ENCODE peak calls at places on chromosomes 12 and 14, in six cellular contexts. Y is GM12878, L is HepG2, H is K562, O is HCT116, J is NT2/D1. C is an unnamed sample.

GRCh38 chr12:113413488-113413939 is 8.7 kb upstream of the SDSL start:
- DNase-seq in O (no peak), J (peak), Y (no peak), H (peak), L (peak), C (no peak)

GRCh38 chr12:121804417-121805111 is 755 bp downstream of the SETD1B start:
- DNase-seq in L (peak), H (peak), O (no peak), Y (no peak), J (no peak), C (no peak)

GRCh38 chr12:56487448-56488040 is 417 bp downstream of the GLS2 start:
- DNase-seq in J (no peak), O (no peak), L (peak), Y (no peak), H (no peak), C (no peak)

GRCh38 chr12:105555556-105555973 is 225.1 kb downstream of the C12orf75 start:
- DNase-seq in J (no peak), H (no peak), O (no peak), Y (no peak), L (peak), C (no peak)

GRCh38 chr14:91413547-91414474 is 3.8 kb downstream of the CCDC88C start:
- DNase-seq in O (no peak), H (no peak), J (no peak), L (no peak), Y (no peak), C (peak)

GRCh38 chr14:67934087-67934486 is 114.5 kb downstream of the RAD51B start:
- DNase-seq in J (peak), H (peak), Y (peak), L (peak), O (peak), C (peak)

GRCh38 chr14:75884198-75884611 is 97.6 kb downstream of the TGFB3 start:
- DNase-seq in H (no peak), O (no peak), L (no peak), J (no peak), Y (no peak), C (no peak)

GRCh38 chr14:93103392-93104080 is 12.2 kb downstream of the ITPK1 start:
- DNase-seq in Y (peak), O (no peak), J (no peak), L (no peak), H (no peak), C (no peak)

GRCh38 chr12:44078273-44078672 is 242.4 kb downstream of the TMEM117 start:
- DNase-seq in Y (no peak), L (no peak), O (no peak), J (no peak), H (no peak), C (no peak)

GRCh38 chr14:71475916-71476315 is 456.3 kb upstream of the RGS6 start:
- DNase-seq in J (no peak), L (no peak), H (no peak), O (no peak), Y (no peak), C (no peak)

GRCh38 chr12:15636060-15636890 is 152.9 kb downstream of the EPS8 start:
- DNase-seq in Y (no peak), J (no peak), O (no peak), H (no peak), L (no peak), C (no peak)

GRCh38 chr12:9319842-9320173 is 111.6 kb upstream of the PZP start:
- DNase-seq in L (no peak), H (no peak), Y (no peak), O (no peak), J (no peak), C (no peak)

GRCh38 chr12:100234591-100235304 is 32.1 kb downstream of the DEPDC4 start:
- DNase-seq in Y (peak), L (peak), J (peak), O (peak), H (peak), C (no peak)
- TF ChIP-seq ZNF274 in Y (no peak), L (no peak), J (no peak), O (no peak), H (no peak), C (no peak)

GRCh38 chr14:104973215-104974145 is 4.7 kb downstream of the AHNAK2 start:
- DNase-seq in O (peak), J (no peak), Y (no peak), H (no peak), L (no peak), C (no peak)
- TF ChIP-seq ZNF274 in O (no peak), J (no peak), Y (no peak), H (no peak), L (no peak), C (no peak)

DNA sequence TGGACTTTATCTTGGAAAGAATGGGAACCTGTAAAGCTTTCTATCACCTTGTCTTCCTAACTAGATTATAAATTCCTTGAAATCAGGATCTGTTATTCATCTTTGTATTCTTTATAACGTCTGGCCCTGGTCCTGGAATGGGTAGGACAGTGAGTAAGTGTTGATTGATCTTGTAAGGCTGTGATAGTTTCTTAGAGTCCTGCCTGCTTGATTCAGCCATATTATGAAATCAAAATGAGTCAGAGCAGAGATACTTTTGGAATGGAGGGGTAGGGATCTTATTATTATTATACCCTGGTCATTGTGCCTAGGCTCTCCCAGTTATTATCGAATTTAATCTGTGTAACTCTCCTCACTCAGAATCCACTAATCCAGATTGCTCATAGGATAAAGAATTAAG is 93.1 kb downstream of the DAAM1 start:
- DNase-seq in H (no peak), J (no peak), Y (no peak), L (no peak), O (no peak), C (no peak)
- TF ChIP-seq ZNF274 in H (no peak), J (no peak), Y (no peak), L (no peak), O (no peak), C (no peak)

DNA sequence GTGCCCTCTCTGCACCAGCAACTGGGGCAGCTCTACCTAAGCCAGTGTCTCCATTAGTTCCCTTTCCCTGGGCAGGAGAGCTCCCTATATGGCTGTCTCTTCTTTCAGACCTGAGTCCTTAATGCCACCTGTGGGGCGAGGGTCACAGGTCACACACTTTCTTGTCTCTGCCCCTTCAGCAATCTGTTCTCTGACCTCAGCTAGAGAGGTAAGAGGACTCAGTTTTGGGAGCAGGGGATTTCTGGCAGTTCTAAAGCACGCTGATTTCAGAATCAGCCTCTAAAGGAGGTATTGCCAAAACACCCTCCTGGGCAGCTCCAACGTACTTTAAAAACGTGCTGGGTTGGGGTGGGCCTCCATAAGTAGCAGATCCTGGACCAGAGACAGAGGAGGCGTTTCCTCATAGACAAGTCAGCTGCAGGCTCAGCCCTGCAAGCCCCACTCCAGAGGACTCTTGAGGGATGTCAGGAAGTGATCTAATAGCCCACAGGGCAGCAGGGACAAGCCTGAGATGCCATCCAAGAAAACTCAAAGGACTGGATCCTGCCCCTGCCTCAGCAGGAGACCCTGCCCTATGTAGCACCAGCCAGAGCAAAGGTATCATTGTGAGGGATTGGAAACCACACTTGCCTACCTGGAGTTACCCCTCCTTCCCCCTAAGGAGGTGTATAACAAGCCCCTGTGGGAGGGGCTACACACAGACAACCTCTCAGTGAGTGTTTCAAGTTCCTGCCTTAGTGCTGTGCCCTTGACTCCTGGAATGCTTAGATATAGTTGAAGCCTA is 8.6 kb downstream of the CTDSP2 start:
- DNase-seq in H (peak), Y (no peak), J (no peak), L (no peak), O (no peak), C (no peak)
- TF ChIP-seq ZNF274 in H (no peak), Y (no peak), J (no peak), L (no peak), O (no peak), C (no peak)

GRCh38 chr14:82182646-82183045 is 649.0 kb upstream of the SEL1L start:
- DNase-seq in H (no peak), Y (no peak), O (no peak), L (no peak), J (peak), C (no peak)

GRCh38 chr14:82180057-82180620 is 646.5 kb upstream of the SEL1L start:
- DNase-seq in O (no peak), J (no peak), H (no peak), Y (no peak), L (no peak), C (no peak)
- TF ChIP-seq ZNF274 in O (no peak), J (no peak), H (no peak), Y (no peak), L (no peak), C (no peak)

GRCh38 chr12:80041691-80042090 is 57.6 kb upstream of the OTOGL start:
- DNase-seq in O (no peak), J (no peak), H (no peak), L (no peak), Y (no peak), C (no peak)
- TF ChIP-seq ZNF274 in O (no peak), J (no peak), H (no peak), L (no peak), Y (no peak), C (no peak)

GRCh38 chr14:29982993-29983392 is 55.3 kb upstream of the PRKD1 start:
- DNase-seq in Y (no peak), O (no peak), J (no peak), H (no peak), L (no peak), C (no peak)
- TF ChIP-seq ZNF274 in Y (no peak), O (no peak), J (no peak), H (no peak), L (no peak), C (no peak)

C was measured in H1.